ENCODE peak calls at places on chromosomes 6 and 20, in eight cellular contexts. G is mesendoderm, I is heart left ventricle, B is epithelial cell of esophagus, C is brain microvascular endothelial cell, O is dorsolateral prefrontal cortex, E is right cardiac atrium, X is BJ. Z is an unnamed sample.

GRCh38 chr6:138012682-138013081 is 94.5 kb downstream of the PERP start:
- DNase-seq in G (no peak), I (no peak), B (peak; percentile 79), C (no peak), O (no peak), E (no peak), X (no peak), Z (no peak)

GRCh38 chr20:43432498-43432897 is 25.2 kb upstream of the SRSF6 start:
- DNase-seq in G (no peak), I (no peak), B (no peak), C (no peak), O (no peak), E (no peak), X (no peak), Z (no peak)

GRCh38 chr20:46286977-46287376 is 21.3 kb downstream of the CDH22 start:
- DNase-seq in G (no peak), I (no peak), B (no peak), C (no peak), O (no peak), E (no peak), X (no peak), Z (no peak)

GRCh38 chr20:40962733-40963504 is 65.7 kb upstream of the TOP1 start:
- DNase-seq in G (peak; percentile 83), I (peak; percentile 59), B (peak; percentile 69), C (peak; percentile 47), O (peak; percentile 81), E (peak; percentile 80), X (no peak), Z (peak; percentile 21)

GRCh38 chr20:50911030-50911429 is 20.2 kb downstream of the ADNP start:
- DNase-seq in G (no peak), I (no peak), B (no peak), C (no peak), O (no peak), E (no peak), X (peak; percentile 93), Z (no peak)

GRCh38 chr6:1890071-1890470 is 280.4 kb downstream of the FOXC1 start:
- DNase-seq in G (no peak), I (no peak), B (peak; percentile 92), C (peak; percentile 66), O (no peak), E (no peak), X (no peak), Z (no peak)

GRCh38 chr20:10788877-10789276 is 115.1 kb upstream of the JAG1 start:
- DNase-seq in G (no peak), I (no peak), B (no peak), C (no peak), O (no peak), E (no peak), X (no peak), Z (no peak)

GRCh38 chr6:157579467-157580031 is 198.6 kb downstream of the ZDHHC14 start:
- DNase-seq in G (no peak), I (no peak), B (no peak), C (no peak), O (no peak), E (no peak), X (no peak), Z (peak; percentile 59)

GRCh38 chr20:22810626-22811559 is 224.2 kb upstream of the SSTR4 start:
- DNase-seq in G (no peak), I (no peak), B (no peak), C (no peak), O (no peak), E (no peak), X (no peak), Z (peak; percentile 89)

GRCh38 chr20:51385941-51386530 is 156.5 kb downstream of the NFATC2 start:
- DNase-seq in G (peak; percentile 74), I (no peak), B (peak; percentile 57), C (peak; percentile 38), O (no peak), E (no peak), X (no peak), Z (no peak)

GRCh38 chr6:5497896-5498578 is 236.7 kb downstream of the FARS2 start:
- DNase-seq in G (no peak), I (no peak), B (no peak), C (peak; percentile 91), O (no peak), E (no peak), X (peak; percentile 84), Z (no peak)
- H3K4me3 ChIP-seq in G (no peak overlapping the region), I (no peak overlapping the region), B (no peak overlapping the region), C (peak overlapping the region; percentile 38), O (no peak overlapping the region), E (no peak overlapping the region), X (peak overlapping the region; percentile 31), Z (no peak overlapping the region)

GRCh38 chr20:58513580-58514285 is 1.5 kb downstream of the APCDD1L start:
- DNase-seq in G (no peak), I (no peak), B (no peak), C (no peak), O (no peak), E (no peak), X (no peak), Z (no peak)
- H3K4me3 ChIP-seq in G (no peak overlapping the region), I (no peak overlapping the region), B (no peak overlapping the region), C (peak overlapping the region; percentile 66), O (no peak overlapping the region), E (no peak overlapping the region), X (no peak overlapping the region), Z (no peak overlapping the region)

GRCh38 chr6:50520325-50520724 is 193.0 kb upstream of the TFAP2D start:
- DNase-seq in G (no peak), I (no peak), B (no peak), C (no peak), O (no peak), E (no peak), X (no peak), Z (no peak)

GRCh38 chr6:50520862-50521261 is 192.5 kb upstream of the TFAP2D start:
- DNase-seq in G (peak; percentile 79), I (no peak), B (no peak), C (no peak), O (no peak), E (no peak), X (no peak), Z (no peak)
- H3K4me3 ChIP-seq in G (no peak overlapping the region), I (no peak overlapping the region), B (no peak overlapping the region), C (no peak overlapping the region), O (no peak overlapping the region), E (no peak overlapping the region), X (no peak overlapping the region), Z (no peak overlapping the region)

DNA sequence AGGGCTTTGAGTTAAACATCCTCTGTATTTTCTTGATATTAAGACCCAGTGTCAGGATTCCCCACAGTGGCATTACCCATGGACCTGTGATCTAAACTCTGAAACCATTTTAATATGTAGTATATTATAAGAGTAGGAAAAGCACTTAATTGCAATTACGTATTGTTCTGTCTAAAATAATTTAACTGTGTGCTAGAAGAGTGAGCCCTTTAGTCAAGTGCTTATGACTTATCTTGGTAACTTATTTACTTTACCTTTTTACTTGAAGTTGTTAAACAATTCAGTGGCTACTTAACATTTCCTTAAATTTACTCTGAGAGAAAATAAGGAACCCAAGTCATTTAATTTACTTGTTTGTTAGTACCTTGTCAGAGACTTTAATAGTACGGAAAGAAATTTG is 173.6 kb downstream of the CDKAL1 start:
- DNase-seq in G (no peak), I (no peak), B (no peak), C (no peak), O (no peak), E (no peak), X (no peak), Z (no peak)
- H3K4me3 ChIP-seq in G (no peak overlapping the region), I (no peak overlapping the region), B (no peak overlapping the region), C (no peak overlapping the region), O (no peak overlapping the region), E (no peak overlapping the region), X (no peak overlapping the region), Z (no peak overlapping the region)

DNA sequence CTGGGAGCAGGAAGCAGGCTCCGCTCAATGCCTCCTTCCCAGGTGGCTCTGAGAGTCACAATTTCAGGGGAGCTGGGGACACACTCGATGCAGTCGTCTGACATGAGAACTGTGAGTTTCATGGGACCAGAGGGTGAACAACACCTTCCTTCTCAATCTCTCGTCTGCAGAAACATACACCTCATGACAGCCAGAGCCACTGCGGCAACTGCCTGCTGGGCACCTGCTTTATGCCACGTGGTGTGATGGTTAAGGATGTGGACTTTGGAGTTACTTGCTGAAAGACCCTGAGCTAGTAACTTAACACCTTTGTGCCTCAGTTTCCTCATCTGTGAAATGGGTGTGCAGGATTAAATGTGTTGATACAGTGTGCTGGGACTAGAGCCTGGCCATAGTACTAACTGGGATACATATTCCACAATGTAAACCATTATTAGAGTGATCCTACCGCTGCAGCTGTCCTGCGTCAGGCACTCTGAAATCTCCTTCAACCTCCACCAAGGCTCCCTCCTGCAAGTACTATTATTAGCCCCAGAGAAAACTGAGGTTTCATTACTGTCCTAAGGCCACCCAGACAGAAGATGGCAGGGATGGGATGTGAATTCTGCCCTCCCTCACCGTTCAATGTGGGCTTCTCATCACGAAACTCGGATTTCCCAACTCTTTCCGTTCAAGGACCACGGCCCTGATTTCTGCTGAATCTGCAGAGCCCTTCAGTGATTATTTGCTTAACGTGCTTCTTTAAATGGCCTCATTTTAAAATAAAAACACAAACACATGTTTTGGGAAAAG is 24.4 kb downstream of the SULF2 start:
- DNase-seq in G (no peak), I (no peak), B (no peak), C (no peak), O (no peak), E (no peak), X (no peak), Z (no peak)
- H3K4me3 ChIP-seq in G (no peak overlapping the region), I (no peak overlapping the region), B (no peak overlapping the region), C (no peak overlapping the region), O (no peak overlapping the region), E (no peak overlapping the region), X (no peak overlapping the region), Z (no peak overlapping the region)

DNA sequence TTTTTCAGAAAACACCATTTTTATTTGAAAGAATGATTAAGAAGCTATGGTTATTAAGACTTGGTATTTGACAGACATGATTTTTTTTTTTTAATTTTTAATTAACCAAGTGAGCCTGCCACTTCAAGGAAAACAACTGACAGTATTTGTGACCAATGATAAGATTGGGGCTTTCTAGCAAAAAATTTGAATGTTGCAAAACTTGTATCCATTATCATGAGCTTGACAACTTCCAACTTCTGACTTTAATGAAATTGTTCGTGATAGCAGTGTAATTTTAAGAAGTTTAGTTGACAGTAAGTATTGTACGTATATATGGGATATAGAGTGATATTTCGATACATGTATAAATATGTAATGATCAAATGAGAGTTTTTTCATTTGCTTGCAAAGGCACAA is 21.6 kb upstream of the POM121L2 start:
- DNase-seq in G (peak; percentile 22), I (no peak), B (no peak), C (no peak), O (no peak), E (no peak), X (no peak), Z (no peak)
- H3K4me3 ChIP-seq in G (peak overlapping the region; percentile 90), I (no peak overlapping the region), B (peak overlapping the region; percentile 52), C (peak overlapping the region; percentile 69), O (peak overlapping the region; percentile 9), E (no peak overlapping the region), X (no peak overlapping the region), Z (peak overlapping the region; percentile 59)

GRCh38 chr6:146876271-146877151 is 277.7 kb downstream of the ADGB start:
- DNase-seq in G (peak; percentile 94), I (no peak), B (peak; percentile 11), C (no peak), O (no peak), E (no peak), X (no peak), Z (no peak)
- H3K4me3 ChIP-seq in G (no peak overlapping the region), I (no peak overlapping the region), B (no peak overlapping the region), C (no peak overlapping the region), O (no peak overlapping the region), E (no peak overlapping the region), X (no peak overlapping the region), Z (no peak overlapping the region)

GRCh38 chr20:48338717-48339116 is 489.1 kb downstream of the PREX1 start:
- DNase-seq in G (no peak), I (no peak), B (no peak), C (peak; percentile 36), O (no peak), E (no peak), X (no peak), Z (no peak)
- H3K4me3 ChIP-seq in G (no peak overlapping the region), I (no peak overlapping the region), B (no peak overlapping the region), C (no peak overlapping the region), O (no peak overlapping the region), E (no peak overlapping the region), X (no peak overlapping the region), Z (no peak overlapping the region)

GRCh38 chr20:57697540-57697939 is 12.3 kb downstream of the PMEPA1 start:
- DNase-seq in G (no peak), I (no peak), B (no peak), C (no peak), O (no peak), E (no peak), X (no peak), Z (no peak)
- H3K4me3 ChIP-seq in G (no peak overlapping the region), I (no peak overlapping the region), B (no peak overlapping the region), C (no peak overlapping the region), O (no peak overlapping the region), E (no peak overlapping the region), X (no peak overlapping the region), Z (no peak overlapping the region)